ENCODE peak calls at places on chromosomes 16 and 17, in six cellular contexts. O is stimulated activated CD4-positive, alpha-beta T cell treated with anti-CD3 and anti-CD28 coated beads, Interleukin-12 subunit alpha, Interleukin-12 subunit beta, amount 100 ng/mL, for 4 hours; B is T-helper 9 cell; K is kidney epithelial cell; C is KBM-7; T is activated CD8-positive, alpha-beta T cell treated with anti-CD3 and anti-CD28 coated beads, Interleukin-2, amount 10 ng/mL, durations not matched to agents 7 days and 5 days. E is an unnamed sample.

GRCh38 chr17:13010959-13011358 is 6.9 kb downstream of the ELAC2 start:
- DNase-seq in B (no peak), K (no peak), C (no peak), T (no peak), O (no peak), E (no peak)

GRCh38 chr16:9521749-9522370 is 430.4 kb downstream of the HAPSTR1 start:
- DNase-seq in C (no peak), K (no peak), T (no peak), B (no peak), O (no peak), E (no peak)

GRCh38 chr16:22973451-22973991 is 159.6 kb downstream of the HS3ST2 start:
- DNase-seq in C (no peak), B (no peak), K (no peak), T (no peak), O (no peak), E (no peak)

GRCh38 chr16:10965440-10966039 is 21.2 kb downstream of the CLEC16A start:
- DNase-seq in O (no peak), C (no peak), T (no peak), K (no peak), B (no peak), E (no peak)

GRCh38 chr17:69250641-69251040 is 22.0 kb upstream of the ABCA10 start:
- DNase-seq in C (no peak), O (no peak), K (no peak), B (no peak), T (no peak), E (no peak)

GRCh38 chr16:85312642-85313540 is 200.6 kb upstream of the CIBAR2 start:
- DNase-seq in T (no peak), C (no peak), K (no peak), B (no peak), O (no peak), E (no peak)

GRCh38 chr17:79950711-79951110 is 85.0 kb downstream of the TBC1D16 start:
- DNase-seq in O (no peak), C (no peak), K (no peak), B (no peak), T (no peak), E (no peak)

GRCh38 chr17:78343433-78344201 is 16.3 kb downstream of the SOCS3 start:
- DNase-seq in B (peak; percentile 59), O (peak; percentile 53), C (peak; percentile 38), K (no peak), T (peak; percentile 88), E (no peak)

GRCh38 chr16:50300942-50301625 is 34.7 kb downstream of the ADCY7 start:
- DNase-seq in T (no peak), K (no peak), B (no peak), O (no peak), C (no peak), E (no peak)

GRCh38 chr16:51524555-51525373 is 373.7 kb upstream of the SALL1 start:
- DNase-seq in K (no peak), T (no peak), O (no peak), C (no peak), B (no peak), E (no peak)

GRCh38 chr16:53511403-53512280 is 8.6 kb upstream of the AKTIP start:
- DNase-seq in B (no peak), C (no peak), O (no peak), K (no peak), T (no peak), E (no peak)

GRCh38 chr17:80894726-80895125 is 96.9 kb upstream of the CHMP6 start:
- DNase-seq in T (no peak), B (no peak), C (no peak), O (no peak), K (no peak), E (no peak)

GRCh38 chr17:72152392-72152727 is 31.5 kb downstream of the SOX9 start:
- DNase-seq in C (no peak), T (no peak), K (no peak), B (no peak), O (no peak), E (no peak)

GRCh38 chr16:23712976-23713375 is at the start of gene ERN2:
- DNase-seq in C (no peak), K (no peak), T (no peak), O (no peak), B (no peak), E (no peak)

GRCh38 chr16:84096447-84097005 is 20.2 kb downstream of the MBTPS1 start:
- DNase-seq in K (no peak), B (no peak), O (no peak), T (no peak), C (no peak), E (no peak)

GRCh38 chr17:81395600-81396277 is 482 bp downstream of the BAHCC1 start:
- DNase-seq in O (no peak), C (no peak), T (no peak), K (no peak), B (no peak), E (no peak)

GRCh38 chr17:34586346-34586846 is 7.0 kb downstream of the TMEM132E start:
- DNase-seq in C (no peak), T (no peak), B (no peak), K (no peak), O (no peak), E (no peak)

GRCh38 chr17:73142763-73143395 is 21.9 kb upstream of the SSTR2 start:
- DNase-seq in K (no peak), O (no peak), B (no peak), T (peak; percentile 42), C (peak; percentile 88), E (no peak)

GRCh38 chr17:37737971-37738370 is 6.9 kb downstream of the HNF1B start:
- DNase-seq in C (no peak), B (no peak), K (peak; percentile 45), T (no peak), O (no peak), E (no peak)

GRCh38 chr17:40303009-40303657 is 5.8 kb upstream of the RARA start:
- DNase-seq in K (no peak), C (peak; percentile 90), T (peak; percentile 63), O (no peak), B (no peak), E (peak; percentile 34)

GRCh38 chr17:49372428-49372827 is 10.4 kb upstream of the ZNF652 start:
- DNase-seq in B (no peak), O (no peak), T (no peak), C (no peak), K (no peak), E (no peak)

GRCh38 chr17:16915752-16916556 is 56.0 kb downstream of the TNFRSF13B start:
- DNase-seq in O (no peak), B (no peak), T (peak; percentile 53), K (no peak), C (peak; percentile 35), E (peak; percentile 73)

GRCh38 chr16:85253127-85253941 is 141.1 kb upstream of the CIBAR2 start:
- DNase-seq in B (peak; percentile 65), K (no peak), O (peak; percentile 66), C (peak; percentile 64), T (peak; percentile 73), E (peak; percentile 84)

GRCh38 chr16:19179890-19180490 is 11.9 kb downstream of the SYT17 start:
- DNase-seq in T (peak; percentile 48), O (peak; percentile 19), K (no peak), C (peak; percentile 88), B (peak; percentile 4), E (peak; percentile 76)

GRCh38 chr16:65757064-65757463 is 609.4 kb upstream of the CDH5 start:
- DNase-seq in O (no peak), K (no peak), T (no peak), B (no peak), C (no peak), E (no peak)

GRCh38 chr16:67236551-67237395 is 9.8 kb downstream of the TMEM208 start:
- DNase-seq in C (no peak), B (peak; percentile 77), K (no peak), O (peak; percentile 66), T (peak; percentile 80), E (peak; percentile 97)

GRCh38 chr17:53141731-53142130 is 681.0 kb upstream of the KIF2B start:
- DNase-seq in C (no peak), K (no peak), O (no peak), B (no peak), T (no peak), E (no peak)

GRCh38 chr17:3576970-3577369 is 19.4 kb upstream of the TRPV3 start:
- DNase-seq in O (no peak), K (no peak), T (no peak), B (no peak), C (no peak), E (no peak)

GRCh38 chr17:4074831-4075495 is 67.9 kb downstream of the ZZEF1 start:
- DNase-seq in O (no peak), T (peak; percentile 40), K (peak; percentile 9), B (no peak), C (peak; percentile 52), E (peak; percentile 53)

GRCh38 chr17:49018673-49019215 is 21.6 kb downstream of the IGF2BP1 start:
- DNase-seq in C (no peak), K (no peak), T (no peak), B (no peak), O (no peak), E (no peak)

GRCh38 chr17:46144246-46144645 is 49.0 kb downstream of the KANSL1 start:
- DNase-seq in T (no peak), B (no peak), C (no peak), O (no peak), K (no peak), E (no peak)

GRCh38 chr16:49027420-49027819 is 254.2 kb downstream of the CBLN1 start:
- DNase-seq in K (no peak), T (no peak), B (no peak), O (no peak), C (no peak), E (no peak)

GRCh38 chr17:65588194-65588808 is 26.9 kb upstream of the AXIN2 start:
- DNase-seq in C (no peak), T (no peak), K (no peak), O (no peak), B (no peak), E (no peak)

GRCh38 chr16:4850211-4850610 is 2.9 kb downstream of the UBN1 start:
- DNase-seq in B (no peak), C (no peak), K (no peak), O (no peak), T (no peak), E (no peak)

GRCh38 chr17:34306466-34306865 is 12.8 kb upstream of the CCL8 start:
- DNase-seq in C (peak; percentile 10), O (no peak), B (no peak), K (no peak), T (no peak), E (no peak)

E was measured in HEK293T.